ENCODE peak calls at places on chromosomes 2 and 18, in ten cellular contexts. Q is transverse colon, Z is tibial nerve, N is sigmoid colon, A is HepG2, H is ovary, U is esophagus muscularis mucosa, E is A549, F is K562, S is GM12878. D is an unnamed sample.

GRCh38 chr18:62716679-62717058 is 1.3 kb downstream of the PHLPP1 start:
- DNase-seq in Q (peak), Z (no peak), N (peak), A (no peak), H (peak), U (no peak), E (peak), F (peak), S (no peak), D (peak)

GRCh38 chr2:9423922-9424272 is 443 bp downstream of the CPSF3 start:
- DNase-seq in Q (peak), Z (no peak), N (no peak), A (peak), H (no peak), U (no peak), E (no peak), F (no peak), S (no peak), D (no peak)

GRCh38 chr2:33221046-33221784 is 255.2 kb upstream of the RASGRP3 start:
- DNase-seq in Q (no peak), Z (no peak), N (no peak), A (no peak), H (no peak), U (no peak), E (no peak), F (no peak), S (no peak), D (no peak)

GRCh38 chr2:101806123-101806522 is 108.6 kb downstream of the MAP4K4 start:
- DNase-seq in Q (no peak), Z (no peak), N (no peak), A (peak), H (no peak), U (no peak), E (peak), F (peak), S (no peak), D (no peak)

GRCh38 chr2:95348609-95349567 is 51.7 kb downstream of the KCNIP3 start:
- DNase-seq in Q (no peak), Z (no peak), N (peak), A (no peak), H (peak), U (no peak), E (no peak), F (no peak), S (no peak), D (peak)

GRCh38 chr18:43757273-43757672 is 480.0 kb upstream of the SYT4 start:
- DNase-seq in Q (no peak), Z (no peak), N (no peak), A (no peak), H (no peak), U (no peak), E (no peak), F (no peak), S (no peak), D (no peak)

GRCh38 chr2:177574357-177574756 is 181.8 kb downstream of the AGPS start:
- DNase-seq in Q (no peak), Z (no peak), N (no peak), A (no peak), H (no peak), U (no peak), E (no peak), F (no peak), S (no peak), D (no peak)

GRCh38 chr2:240224676-240225075 is 84.2 kb upstream of the OTOS start:
- DNase-seq in Q (no peak), Z (no peak), N (no peak), A (no peak), H (no peak), U (no peak), E (no peak), F (no peak), S (no peak), D (peak)

GRCh38 chr18:75923169-75923568 is 495.7 kb upstream of the SMIM21 start:
- DNase-seq in Q (peak), Z (peak), N (peak), A (no peak), H (peak), U (peak), E (peak), F (no peak), S (no peak), D (no peak)

GRCh38 chr2:1691366-1691765 is 52.9 kb downstream of the PXDN start:
- DNase-seq in Q (no peak), Z (no peak), N (no peak), A (no peak), H (no peak), U (no peak), E (no peak), F (no peak), S (no peak), D (no peak)

GRCh38 chr2:223041527-223042109 is 10.4 kb upstream of the KCNE4 start:
- DNase-seq in Q (peak), Z (peak), N (peak), A (no peak), H (peak), U (no peak), E (peak), F (peak), S (no peak), D (peak)

GRCh38 chr2:134657650-134658250 is 61.0 kb downstream of the TMEM163 start:
- DNase-seq in Q (no peak), Z (no peak), N (no peak), A (peak), H (no peak), U (no peak), E (no peak), F (no peak), S (no peak), D (no peak)
- TF ChIP-seq EP300 in Q (no peak), Z (no peak), N (no peak), A (no peak), H (no peak), U (no peak), E (no peak), F (no peak), S (no peak), D (no peak)

GRCh38 chr18:47175895-47176575 is at the start of gene IER3IP1:
- DNase-seq in Q (peak), Z (peak), N (peak), A (peak), H (peak), U (peak), E (peak), F (peak), S (peak), D (peak)
- TF ChIP-seq POLR2A in Q (peak), Z (peak), N (no peak), A (peak), H (peak), U (peak), E (peak), F (peak), S (peak), D (no peak)

GRCh38 chr18:79861687-79862086 is 63.9 kb downstream of the KCNG2 start:
- DNase-seq in Q (no peak), Z (no peak), N (no peak), A (no peak), H (no peak), U (no peak), E (no peak), F (no peak), S (no peak), D (no peak)

GRCh38 chr18:79862562-79862961 is 64.8 kb downstream of the KCNG2 start:
- DNase-seq in Q (no peak), Z (no peak), N (no peak), A (no peak), H (no peak), U (no peak), E (no peak), F (no peak), S (no peak), D (no peak)

GRCh38 chr18:79866889-79867574 is 69.3 kb downstream of the KCNG2 start:
- DNase-seq in Q (no peak), Z (peak), N (no peak), A (no peak), H (no peak), U (no peak), E (no peak), F (no peak), S (no peak), D (no peak)

GRCh38 chr18:79863161-79863945 is 65.6 kb downstream of the KCNG2 start:
- DNase-seq in Q (peak), Z (no peak), N (no peak), A (no peak), H (no peak), U (no peak), E (no peak), F (no peak), S (no peak), D (peak)

GRCh38 chr18:79863946-79864725 is 66.4 kb downstream of the KCNG2 start:
- DNase-seq in Q (no peak), Z (peak), N (no peak), A (no peak), H (no peak), U (no peak), E (no peak), F (no peak), S (no peak), D (peak)
- TF ChIP-seq EP300 in Q (no peak), Z (no peak), N (no peak), A (no peak), H (no peak), U (no peak), E (no peak), F (no peak), S (no peak), D (no peak)

GRCh38 chr2:205352593-205352992 is 329.7 kb upstream of the NRP2 start:
- DNase-seq in Q (no peak), Z (no peak), N (no peak), A (no peak), H (no peak), U (no peak), E (no peak), F (no peak), S (no peak), D (no peak)

GRCh38 chr2:205361970-205362369 is 320.3 kb upstream of the NRP2 start:
- DNase-seq in Q (no peak), Z (no peak), N (no peak), A (no peak), H (no peak), U (no peak), E (no peak), F (no peak), S (no peak), D (no peak)

GRCh38 chr2:205361272-205361671 is 321.0 kb upstream of the NRP2 start:
- DNase-seq in Q (no peak), Z (no peak), N (no peak), A (no peak), H (no peak), U (no peak), E (no peak), F (no peak), S (no peak), D (no peak)

GRCh38 chr2:205357732-205358131 is 324.6 kb upstream of the NRP2 start:
- DNase-seq in Q (no peak), Z (no peak), N (no peak), A (no peak), H (no peak), U (no peak), E (no peak), F (no peak), S (no peak), D (no peak)

DNA sequence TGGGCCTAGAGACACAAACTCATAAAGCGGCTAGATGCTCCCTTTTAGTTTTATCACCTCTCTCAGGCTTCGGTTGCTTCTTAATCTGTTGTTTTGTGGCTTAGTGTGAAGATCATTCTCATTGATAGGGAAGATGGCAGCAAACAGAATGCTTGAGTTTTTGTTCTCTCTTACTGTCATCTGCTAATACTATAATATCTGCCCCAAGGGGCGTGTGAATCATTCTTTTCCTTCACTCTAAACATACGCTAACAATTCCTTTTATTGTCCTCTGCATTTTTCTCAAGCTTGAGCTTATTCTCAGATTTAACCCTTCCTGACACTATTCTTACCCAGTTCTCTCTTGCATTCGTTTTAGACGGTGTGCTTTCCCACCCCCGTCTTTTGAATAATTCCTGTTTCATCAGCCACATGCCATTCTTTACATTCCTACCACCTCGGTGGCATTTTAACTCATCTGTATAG is 323.9 kb upstream of the NRP2 start:
- DNase-seq in Q (no peak), Z (no peak), N (no peak), A (no peak), H (no peak), U (no peak), E (no peak), F (no peak), S (no peak), D (no peak)
- TF ChIP-seq POLR2A in Q (no peak), Z (no peak), N (no peak), A (no peak), H (no peak), U (no peak), E (no peak), F (no peak), S (no peak), D (no peak)

GRCh38 chr2:230124792-230125452 is 56.2 kb upstream of the SLC16A14 start:
- DNase-seq in Q (peak), Z (no peak), N (no peak), A (no peak), H (no peak), U (peak), E (no peak), F (no peak), S (no peak), D (peak)
- TF ChIP-seq EP300 in Q (no peak), Z (no peak), N (no peak), A (no peak), H (no peak), U (no peak), E (no peak), F (no peak), S (no peak), D (no peak)

DNA sequence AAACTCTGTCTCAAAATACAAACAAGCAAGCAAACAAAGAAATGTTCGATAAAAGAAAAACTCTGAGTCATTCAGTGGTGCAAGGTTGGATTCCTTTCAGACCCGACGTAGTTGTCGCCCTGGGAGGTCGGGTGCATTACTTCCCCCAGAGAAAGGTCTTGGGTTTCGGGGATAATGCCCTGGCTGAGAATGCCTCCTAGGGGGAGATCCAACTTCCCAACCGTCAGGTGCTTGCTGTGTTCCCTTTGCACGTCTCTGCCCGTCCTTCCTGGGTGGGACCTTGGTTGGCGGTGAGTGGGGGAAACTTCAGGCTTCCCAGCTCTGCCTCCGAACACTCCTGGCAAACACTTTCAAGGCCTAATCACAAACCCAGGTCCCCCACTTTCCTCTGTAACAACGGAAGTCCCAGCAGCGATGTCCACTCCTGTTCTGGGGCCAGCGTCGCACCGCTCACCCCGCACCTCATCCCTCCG is 609 bp downstream of the TPGS2 start:
- DNase-seq in Q (peak), Z (no peak), N (peak), A (peak), H (peak), U (no peak), E (no peak), F (no peak), S (no peak), D (no peak)
- TF ChIP-seq POLR2A in Q (no peak), Z (no peak), N (no peak), A (no peak), H (no peak), U (no peak), E (no peak), F (no peak), S (no peak), D (no peak)

GRCh38 chr2:44572196-44572900 is 210.6 kb downstream of the CAMKMT start:
- DNase-seq in Q (no peak), Z (no peak), N (no peak), A (no peak), H (no peak), U (no peak), E (no peak), F (no peak), S (no peak), D (no peak)
- TF ChIP-seq EP300 in Q (no peak), Z (no peak), N (no peak), A (no peak), H (no peak), U (no peak), E (no peak), F (no peak), S (peak), D (no peak)

GRCh38 chr18:35572644-35573043 is 8.9 kb upstream of the GALNT1 start:
- DNase-seq in Q (no peak), Z (no peak), N (no peak), A (no peak), H (no peak), U (no peak), E (no peak), F (no peak), S (no peak), D (no peak)

GRCh38 chr18:35571138-35571537 is 10.4 kb upstream of the GALNT1 start:
- DNase-seq in Q (no peak), Z (no peak), N (no peak), A (no peak), H (no peak), U (no peak), E (no peak), F (no peak), S (no peak), D (no peak)

GRCh38 chr18:35577045-35577848 is 4.3 kb upstream of the GALNT1 start:
- DNase-seq in Q (no peak), Z (no peak), N (no peak), A (no peak), H (no peak), U (no peak), E (no peak), F (no peak), S (peak), D (no peak)

GRCh38 chr18:35570182-35570581 is 11.4 kb upstream of the GALNT1 start:
- DNase-seq in Q (no peak), Z (no peak), N (no peak), A (no peak), H (no peak), U (no peak), E (no peak), F (no peak), S (no peak), D (no peak)

DNA sequence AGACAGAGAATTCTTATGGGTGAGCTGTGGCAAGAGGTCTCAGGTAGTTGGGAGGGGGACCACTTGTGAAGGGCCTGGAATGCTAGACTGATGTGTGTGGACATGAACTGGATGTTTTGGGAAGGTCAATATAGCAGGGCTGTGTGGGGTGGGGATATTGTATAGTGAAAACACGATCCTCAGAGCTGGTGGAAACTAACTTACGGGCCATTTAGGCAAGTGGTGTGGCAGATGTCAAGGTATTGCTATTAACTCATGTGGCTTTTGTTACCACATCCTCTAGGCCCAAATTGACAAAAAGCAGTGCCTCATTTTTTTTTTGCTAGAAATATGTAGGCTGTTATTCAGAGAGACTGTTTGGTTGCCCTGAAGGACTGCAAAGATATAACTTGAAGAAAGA is 8.0 kb upstream of the GALNT1 start:
- DNase-seq in Q (no peak), Z (no peak), N (no peak), A (no peak), H (no peak), U (no peak), E (no peak), F (no peak), S (no peak), D (no peak)
- TF ChIP-seq POLR2A in Q (no peak), Z (no peak), N (no peak), A (no peak), H (no peak), U (no peak), E (no peak), F (no peak), S (no peak), D (no peak)

DNA sequence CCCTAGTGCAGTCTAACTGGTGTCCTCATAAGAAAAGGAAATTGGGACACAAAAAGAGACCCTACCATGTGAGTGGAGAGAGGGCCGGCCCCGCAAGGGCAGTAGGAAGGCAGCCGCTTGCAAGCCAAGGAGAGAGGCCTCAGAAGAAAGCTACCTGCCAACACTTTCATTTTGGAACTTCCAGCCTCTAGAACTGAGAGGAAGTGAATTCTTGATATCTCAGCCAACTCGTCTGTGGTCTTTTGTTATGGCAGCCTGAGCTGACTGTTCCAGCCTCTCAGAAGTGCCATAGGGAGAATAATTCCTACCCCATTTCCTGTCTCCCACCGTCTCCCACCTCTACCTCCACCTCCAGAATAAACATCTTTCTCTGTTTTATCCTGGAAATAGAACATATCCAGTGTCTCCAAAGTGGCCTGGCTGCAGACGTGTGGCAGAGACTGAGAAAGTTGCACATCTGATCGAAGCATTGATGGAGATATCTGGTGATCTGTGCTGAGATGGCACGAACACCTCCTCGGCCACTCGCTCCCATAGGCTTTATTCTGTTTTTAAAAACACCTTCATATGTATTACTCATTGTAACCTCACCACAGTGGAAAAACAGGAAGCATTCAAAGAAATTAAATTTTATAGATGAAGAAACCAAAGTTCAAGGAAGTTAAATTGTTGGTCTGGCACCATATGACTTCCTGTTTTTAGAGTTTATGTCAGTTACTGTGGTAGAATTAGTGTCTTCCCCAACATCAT is 39.5 kb upstream of the MARCO start:
- DNase-seq in Q (no peak), Z (no peak), N (no peak), A (no peak), H (no peak), U (peak), E (no peak), F (no peak), S (no peak), D (no peak)
- TF ChIP-seq EP300 in Q (no peak), Z (peak), N (no peak), A (no peak), H (no peak), U (no peak), E (no peak), F (no peak), S (no peak), D (no peak)

DNA sequence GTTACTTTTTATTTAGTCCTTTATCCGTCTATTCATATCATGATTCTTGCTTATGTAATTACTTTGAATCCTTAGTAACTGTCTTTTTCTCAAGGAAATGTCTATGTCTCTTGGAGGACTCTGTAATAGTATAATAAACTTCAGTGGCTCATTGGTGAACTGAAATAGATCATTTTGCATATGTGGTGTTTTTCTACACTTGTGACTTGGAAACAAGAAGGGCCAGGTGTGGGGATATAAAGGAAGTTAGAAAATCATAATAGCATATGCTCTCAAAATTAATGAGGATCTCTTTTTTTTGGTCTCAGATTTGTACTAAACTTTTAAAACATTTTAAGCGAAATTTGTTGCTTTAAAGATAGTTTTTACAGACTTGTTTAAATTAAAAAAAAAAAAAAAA is 453.0 kb upstream of the CDH20 start:
- DNase-seq in Q (no peak), Z (no peak), N (no peak), A (no peak), H (no peak), U (no peak), E (no peak), F (no peak), S (no peak), D (no peak)
- TF ChIP-seq POLR2A in Q (no peak), Z (no peak), N (no peak), A (no peak), H (no peak), U (no peak), E (no peak), F (no peak), S (no peak), D (no peak)

D was measured in stomach.